ENCODE peak calls at places on chromosomes 7 and 10, in six cellular contexts. One of them, this sample, is unnamed.

GRCh38 chr7:77827999-77828398 is 29.4 kb downstream of the PHTF2 start:
- DNase-seq in left ventricle myocardium inferior: no peak
- DNase-seq in RWPE2: no peak
- DNase-seq in aorta: no peak
- DNase-seq in thyroid gland: no peak
- DNase-seq in cardiac muscle cell: no peak
- DNase-seq in this sample: no peak

GRCh38 chr7:67738958-67739357 is 742.3 kb downstream of the TYW1 start:
- DNase-seq in left ventricle myocardium inferior: no peak
- DNase-seq in RWPE2: no peak
- DNase-seq in aorta: no peak
- DNase-seq in thyroid gland: peak; percentile 2
- DNase-seq in cardiac muscle cell: peak; percentile 95
- DNase-seq in this sample: no peak

GRCh38 chr10:34941471-34942357 is 126.6 kb upstream of the PARD3 start:
- DNase-seq in left ventricle myocardium inferior: no peak
- DNase-seq in RWPE2: no peak
- DNase-seq in aorta: peak; percentile 43
- DNase-seq in thyroid gland: no peak
- DNase-seq in cardiac muscle cell: peak; percentile 73
- DNase-seq in this sample: no peak

GRCh38 chr7:137572071-137572784 is 228.7 kb upstream of the PTN start:
- DNase-seq in left ventricle myocardium inferior: no peak
- DNase-seq in RWPE2: no peak
- DNase-seq in aorta: no peak
- DNase-seq in thyroid gland: no peak
- DNase-seq in cardiac muscle cell: no peak
- DNase-seq in this sample: no peak

GRCh38 chr7:26361637-26362036 is 70.0 kb downstream of the SNX10 start:
- DNase-seq in left ventricle myocardium inferior: no peak
- DNase-seq in RWPE2: no peak
- DNase-seq in aorta: no peak
- DNase-seq in thyroid gland: no peak
- DNase-seq in cardiac muscle cell: no peak
- DNase-seq in this sample: no peak

GRCh38 chr7:112266141-112266540 is 59.6 kb downstream of the ZNF277 start:
- DNase-seq in left ventricle myocardium inferior: no peak
- DNase-seq in RWPE2: no peak
- DNase-seq in aorta: no peak
- DNase-seq in thyroid gland: no peak
- DNase-seq in cardiac muscle cell: no peak
- DNase-seq in this sample: no peak

GRCh38 chr7:115680921-115681320 is 349.6 kb downstream of the TFEC start:
- DNase-seq in left ventricle myocardium inferior: no peak
- DNase-seq in RWPE2: no peak
- DNase-seq in aorta: no peak
- DNase-seq in thyroid gland: no peak
- DNase-seq in cardiac muscle cell: no peak
- DNase-seq in this sample: no peak

GRCh38 chr7:134315679-134316538 is 821 bp downstream of the SLC35B4 start:
- DNase-seq in left ventricle myocardium inferior: no peak
- DNase-seq in RWPE2: no peak
- DNase-seq in aorta: no peak
- DNase-seq in thyroid gland: no peak
- DNase-seq in cardiac muscle cell: peak; percentile 42
- DNase-seq in this sample: no peak

GRCh38 chr7:151311294-151311864 is 30.2 kb upstream of the NUB1 start:
- DNase-seq in left ventricle myocardium inferior: no peak
- DNase-seq in RWPE2: no peak
- DNase-seq in aorta: no peak
- DNase-seq in thyroid gland: no peak
- DNase-seq in cardiac muscle cell: no peak
- DNase-seq in this sample: no peak

GRCh38 chr10:110151871-110152270 is 55.5 kb upstream of the MXI1 start:
- DNase-seq in left ventricle myocardium inferior: no peak
- DNase-seq in RWPE2: no peak
- DNase-seq in aorta: no peak
- DNase-seq in thyroid gland: no peak
- DNase-seq in cardiac muscle cell: no peak
- DNase-seq in this sample: no peak

GRCh38 chr7:157003445-157004049 is 6.9 kb downstream of the MNX1 start:
- DNase-seq in left ventricle myocardium inferior: no peak
- DNase-seq in RWPE2: no peak
- DNase-seq in aorta: no peak
- DNase-seq in thyroid gland: no peak
- DNase-seq in cardiac muscle cell: no peak
- DNase-seq in this sample: no peak

GRCh38 chr10:126705951-126706565 is 35.6 kb upstream of the C10orf90 start:
- DNase-seq in left ventricle myocardium inferior: peak; percentile 32
- DNase-seq in RWPE2: no peak
- DNase-seq in aorta: no peak
- DNase-seq in thyroid gland: peak; percentile 96
- DNase-seq in cardiac muscle cell: no peak
- DNase-seq in this sample: no peak

GRCh38 chr10:46539596-46540411 is 16.7 kb downstream of the GPRIN2 start:
- DNase-seq in left ventricle myocardium inferior: no peak
- DNase-seq in RWPE2: peak; percentile 33
- DNase-seq in aorta: no peak
- DNase-seq in thyroid gland: peak; percentile 2
- DNase-seq in cardiac muscle cell: peak; percentile 62
- DNase-seq in this sample: no peak

GRCh38 chr7:155003215-155003999 is 483 bp upstream of the PAXIP1 start:
- DNase-seq in left ventricle myocardium inferior: peak; percentile 80
- DNase-seq in RWPE2: peak; percentile 64
- DNase-seq in aorta: peak; percentile 91
- DNase-seq in thyroid gland: peak; percentile 78
- DNase-seq in cardiac muscle cell: peak; percentile 88
- DNase-seq in this sample: peak; percentile 85

GRCh38 chr10:27368706-27369105 is 128.1 kb upstream of the ACBD5 start:
- DNase-seq in left ventricle myocardium inferior: no peak
- DNase-seq in RWPE2: no peak
- DNase-seq in aorta: no peak
- DNase-seq in thyroid gland: no peak
- DNase-seq in cardiac muscle cell: no peak
- DNase-seq in this sample: no peak

GRCh38 chr7:143846692-143847091 is 55.3 kb downstream of the TCAF1 start:
- DNase-seq in left ventricle myocardium inferior: no peak
- DNase-seq in RWPE2: no peak
- DNase-seq in aorta: no peak
- DNase-seq in thyroid gland: no peak
- DNase-seq in cardiac muscle cell: no peak
- DNase-seq in this sample: no peak

GRCh38 chr7:22433710-22434460 is 66.1 kb downstream of the STEAP1B start:
- DNase-seq in left ventricle myocardium inferior: peak; percentile 16
- DNase-seq in RWPE2: no peak
- DNase-seq in aorta: no peak
- DNase-seq in thyroid gland: no peak
- DNase-seq in cardiac muscle cell: peak; percentile 41
- DNase-seq in this sample: no peak

GRCh38 chr7:29858080-29858951 is 52.0 kb downstream of the WIPF3 start:
- DNase-seq in left ventricle myocardium inferior: no peak
- DNase-seq in RWPE2: no peak
- DNase-seq in aorta: no peak
- DNase-seq in thyroid gland: no peak
- DNase-seq in cardiac muscle cell: no peak
- DNase-seq in this sample: no peak
- H3K27ac ChIP-seq in left ventricle myocardium inferior: no peak overlapping the region
- H3K27ac ChIP-seq in RWPE2: no peak overlapping the region
- H3K27ac ChIP-seq in aorta: no peak overlapping the region
- H3K27ac ChIP-seq in thyroid gland: no peak overlapping the region
- H3K27ac ChIP-seq in cardiac muscle cell: no peak overlapping the region
- H3K27ac ChIP-seq in this sample: no peak overlapping the region

DNA sequence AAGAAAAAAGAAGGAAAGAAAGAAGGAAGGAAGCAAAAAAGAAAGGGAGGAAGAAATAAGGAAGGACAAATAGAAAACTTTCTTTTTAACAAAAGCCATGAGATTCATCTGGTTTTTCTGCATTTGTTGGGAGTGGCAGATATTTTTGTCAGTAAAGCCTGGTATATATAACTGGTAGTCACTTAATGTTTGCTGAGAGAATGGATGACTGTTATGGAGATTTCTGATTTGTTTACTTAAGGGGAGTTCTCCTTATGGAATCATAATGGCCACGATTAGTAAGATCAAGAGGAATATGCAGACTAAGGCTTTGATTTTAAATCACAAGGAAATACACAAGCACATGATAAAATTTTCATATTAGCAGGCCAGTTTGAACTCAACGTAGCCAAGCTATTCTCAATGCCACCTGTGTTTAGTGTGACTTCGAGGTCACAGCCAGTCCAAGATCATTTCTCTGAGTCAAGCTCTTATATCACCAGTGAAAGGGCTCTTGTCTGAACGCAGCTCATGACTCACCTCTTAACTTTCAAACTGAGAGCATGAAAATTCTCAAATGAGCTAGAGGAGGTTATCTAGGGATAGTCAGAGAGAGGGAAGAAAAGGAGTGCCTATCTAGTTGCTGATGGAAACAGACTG is 445.1 kb upstream of the ZMIZ1 start:
- DNase-seq in left ventricle myocardium inferior: no peak
- DNase-seq in RWPE2: no peak
- DNase-seq in aorta: no peak
- DNase-seq in thyroid gland: peak; percentile 58
- DNase-seq in cardiac muscle cell: peak; percentile 68
- DNase-seq in this sample: no peak
- H3K27ac ChIP-seq in left ventricle myocardium inferior: peak overlapping the region; percentile 37
- H3K27ac ChIP-seq in RWPE2: no peak overlapping the region
- H3K27ac ChIP-seq in aorta: no peak overlapping the region
- H3K27ac ChIP-seq in thyroid gland: peak overlapping the region; percentile 18
- H3K27ac ChIP-seq in cardiac muscle cell: peak overlapping the region; percentile 46
- H3K27ac ChIP-seq in this sample: no peak overlapping the region

DNA sequence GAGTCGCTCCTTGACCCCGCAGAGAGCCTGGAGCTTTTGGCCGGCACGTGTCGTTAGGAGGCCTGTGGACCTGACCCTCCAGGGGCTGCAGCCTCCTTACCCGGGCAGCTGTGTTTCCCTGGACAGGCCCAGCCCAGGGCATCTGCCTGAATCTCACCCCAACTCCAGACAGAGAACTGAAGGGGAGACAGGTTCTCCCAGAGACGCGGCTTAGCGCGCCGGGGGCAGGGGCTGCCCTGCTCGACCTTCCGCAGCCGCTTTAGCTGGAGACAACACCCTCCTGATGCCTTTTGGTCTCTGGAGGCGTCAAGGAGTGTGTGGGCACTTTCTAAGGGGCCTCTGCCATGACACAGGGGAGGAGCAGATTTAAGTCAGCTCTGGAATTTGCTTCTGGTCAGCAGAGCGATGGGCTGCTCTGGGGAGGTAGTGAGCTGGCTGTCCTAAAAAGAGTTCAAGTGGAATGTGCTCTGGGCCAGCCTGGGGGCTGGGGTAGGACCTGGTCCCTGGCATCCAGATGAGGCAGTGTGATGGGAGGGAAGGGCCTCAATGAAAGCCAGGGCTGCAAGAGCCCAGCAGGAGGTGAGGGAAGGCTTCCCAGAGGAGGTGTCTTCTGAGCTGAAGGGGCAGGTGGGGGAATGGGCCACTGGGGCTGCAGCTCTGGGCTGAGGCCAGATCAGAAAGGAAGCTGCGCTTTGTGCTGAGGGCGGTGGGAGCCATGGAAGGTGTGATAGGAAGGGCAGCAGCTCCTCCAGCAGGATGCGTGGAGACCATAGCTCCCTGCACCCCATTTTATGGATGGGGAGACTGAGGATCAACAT is 5.8 kb downstream of the GRIFIN start:
- DNase-seq in left ventricle myocardium inferior: no peak
- DNase-seq in RWPE2: no peak
- DNase-seq in aorta: no peak
- DNase-seq in thyroid gland: no peak
- DNase-seq in cardiac muscle cell: no peak
- DNase-seq in this sample: no peak
- H3K27ac ChIP-seq in left ventricle myocardium inferior: peak overlapping the region; percentile 47
- H3K27ac ChIP-seq in RWPE2: peak overlapping the region; percentile 63
- H3K27ac ChIP-seq in aorta: no peak overlapping the region
- H3K27ac ChIP-seq in thyroid gland: no peak overlapping the region
- H3K27ac ChIP-seq in cardiac muscle cell: no peak overlapping the region
- H3K27ac ChIP-seq in this sample: no peak overlapping the region

GRCh38 chr7:2833087-2833910 is 10.8 kb downstream of the GNA12 start:
- DNase-seq in left ventricle myocardium inferior: no peak
- DNase-seq in RWPE2: no peak
- DNase-seq in aorta: no peak
- DNase-seq in thyroid gland: no peak
- DNase-seq in cardiac muscle cell: no peak
- DNase-seq in this sample: no peak

GRCh38 chr7:2829040-2829439 is 15.1 kb downstream of the GNA12 start:
- DNase-seq in left ventricle myocardium inferior: no peak
- DNase-seq in RWPE2: no peak
- DNase-seq in aorta: no peak
- DNase-seq in thyroid gland: no peak
- DNase-seq in cardiac muscle cell: no peak
- DNase-seq in this sample: no peak

GRCh38 chr7:2826806-2827205 is 17.3 kb downstream of the GNA12 start:
- DNase-seq in left ventricle myocardium inferior: no peak
- DNase-seq in RWPE2: no peak
- DNase-seq in aorta: no peak
- DNase-seq in thyroid gland: no peak
- DNase-seq in cardiac muscle cell: no peak
- DNase-seq in this sample: no peak

GRCh38 chr7:2832441-2832840 is 11.7 kb downstream of the GNA12 start:
- DNase-seq in left ventricle myocardium inferior: no peak
- DNase-seq in RWPE2: no peak
- DNase-seq in aorta: no peak
- DNase-seq in thyroid gland: no peak
- DNase-seq in cardiac muscle cell: no peak
- DNase-seq in this sample: no peak

DNA sequence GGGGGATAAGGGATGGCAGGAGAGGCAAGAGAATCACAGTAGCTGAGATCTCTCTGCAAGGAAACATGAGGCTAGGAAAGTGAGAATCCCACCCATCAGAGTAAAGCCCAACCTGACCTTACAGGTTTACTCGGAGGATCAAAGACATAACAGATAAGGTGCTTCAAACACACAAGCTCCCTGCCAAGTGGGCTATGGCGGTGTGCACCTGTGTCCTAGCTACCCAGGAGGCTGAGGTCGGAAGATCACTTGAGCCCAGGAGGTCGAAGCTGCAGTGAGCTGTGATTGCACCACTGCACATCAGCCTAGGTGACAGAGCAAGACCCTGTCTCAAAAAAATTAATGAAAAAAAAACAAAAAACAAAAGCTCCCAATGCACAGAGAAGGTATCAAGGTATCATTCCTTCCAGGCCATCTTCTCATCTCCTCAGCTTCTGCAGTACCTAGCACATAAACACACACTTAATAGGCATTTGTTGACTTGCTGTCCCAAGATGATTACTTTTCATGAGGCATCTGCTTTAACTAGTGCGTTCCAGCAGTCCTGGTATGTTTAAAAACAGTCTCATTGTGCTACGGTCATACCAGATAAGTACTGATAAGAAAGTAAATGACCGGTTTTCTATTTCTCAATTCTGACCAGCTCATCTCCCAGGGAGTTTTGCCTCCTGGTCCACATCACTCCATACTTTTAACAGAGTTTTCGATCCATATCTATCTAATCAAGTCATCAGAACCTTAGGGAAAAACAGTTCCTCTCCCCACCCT is 13.3 kb downstream of the GNA12 start:
- DNase-seq in left ventricle myocardium inferior: no peak
- DNase-seq in RWPE2: no peak
- DNase-seq in aorta: no peak
- DNase-seq in thyroid gland: no peak
- DNase-seq in cardiac muscle cell: peak; percentile 58
- DNase-seq in this sample: no peak
- H3K27ac ChIP-seq in left ventricle myocardium inferior: no peak overlapping the region
- H3K27ac ChIP-seq in RWPE2: no peak overlapping the region
- H3K27ac ChIP-seq in aorta: no peak overlapping the region
- H3K27ac ChIP-seq in thyroid gland: no peak overlapping the region
- H3K27ac ChIP-seq in cardiac muscle cell: no peak overlapping the region
- H3K27ac ChIP-seq in this sample: no peak overlapping the region